ENCODE peak calls at places on chromosomes 1 and 21, in five cellular contexts. Z is kidney epithelial cell; X is activated naive CD4-positive, alpha-beta T cell treated with anti-CD3 and anti-CD28 coated beads, Interleukin-2, amount 50 U/mL, for 72 hours; K is NCI-H1417 treated with DMSO at 0.1 percent for 48 hours; D is GM12891. W is an unnamed sample.

GRCh38 chr1:13507075-13507474 is 6.7 kb downstream of the LRRC38 start:
- DNase-seq in Z (no peak), X (no peak), K (no peak), D (no peak), W (no peak)

GRCh38 chr1:16017461-16018303 is at the start of gene HSPB7:
- DNase-seq in Z (no peak), X (no peak), K (no peak), D (no peak), W (peak)

GRCh38 chr1:218474089-218474488 is 129.0 kb downstream of the TGFB2 start:
- DNase-seq in Z (no peak), X (no peak), K (no peak), D (no peak), W (no peak)

GRCh38 chr1:162145966-162146696 is 76.6 kb downstream of the NOS1AP start:
- DNase-seq in Z (no peak), X (no peak), K (no peak), D (no peak), W (no peak)

GRCh38 chr1:43834280-43835140 is 99.1 kb upstream of the ARTN start:
- DNase-seq in Z (no peak), X (no peak), K (no peak), D (no peak), W (no peak)

GRCh38 chr1:6260961-6261614 is at the start of gene GPR153:
- DNase-seq in Z (no peak), X (peak), K (no peak), D (peak), W (no peak)

GRCh38 chr21:45977396-45977795 is 4.2 kb upstream of the COL6A1 start:
- DNase-seq in Z (no peak), X (no peak), K (no peak), D (no peak), W (no peak)

GRCh38 chr1:115753371-115753770 is 15.1 kb downstream of the CASQ2 start:
- DNase-seq in Z (no peak), X (no peak), K (no peak), D (no peak), W (no peak)

GRCh38 chr1:180581635-180582039 is 22.9 kb downstream of the OVAAL start:
- DNase-seq in Z (no peak), X (no peak), K (no peak), D (no peak), W (no peak)

GRCh38 chr1:60988827-60989363 is 93.5 kb upstream of the NFIA start:
- DNase-seq in Z (no peak), X (no peak), K (no peak), D (no peak), W (no peak)

GRCh38 chr1:183733610-183734219 is 71.2 kb upstream of the RGL1 start:
- DNase-seq in Z (no peak), X (no peak), K (no peak), D (no peak), W (no peak)

GRCh38 chr1:69673301-69673700 is 105.6 kb downstream of the LRRC7 start:
- DNase-seq in Z (no peak), X (no peak), K (no peak), D (no peak), W (no peak)

GRCh38 chr1:147504801-147505303 is 36.4 kb upstream of the BCL9 start:
- DNase-seq in Z (no peak), X (no peak), K (peak), D (no peak), W (peak)

GRCh38 chr1:109677459-109677858 is 9.6 kb downstream of the GSTM2 start:
- DNase-seq in Z (no peak), X (no peak), K (no peak), D (no peak), W (no peak)

GRCh38 chr1:182259229-182259872 is 132.2 kb downstream of the GLUL start:
- DNase-seq in Z (peak), X (peak), K (no peak), D (no peak), W (peak)

GRCh38 chr1:113617438-113618141 is 141.7 kb downstream of the PHTF1 start:
- DNase-seq in Z (peak), X (no peak), K (no peak), D (no peak), W (no peak)